ENCODE peak calls at places on chromosomes 13 and 19, in five cellular contexts. A is GM12878, X is HCT116, E is NT2/D1, M is H1. Q is an unnamed sample.

GRCh38 chr13:100552755-100553154 is 35.8 kb downstream of the GGACT start:
- DNase-seq in A (no peak), X (no peak), E (no peak), M (no peak), Q (no peak)

GRCh38 chr19:50290011-50290410 is 39.2 kb downstream of the KCNC3 start:
- DNase-seq in A (no peak), X (no peak), E (no peak), M (no peak), Q (no peak)

GRCh38 chr13:33340631-33341030 is 55.1 kb upstream of the STARD13 start:
- DNase-seq in A (no peak), X (no peak), E (no peak), M (no peak), Q (no peak)

GRCh38 chr19:47095707-47096704 is 17.6 kb downstream of the ZC3H4 start:
- DNase-seq in A (no peak), X (peak; percentile 91), E (no peak), M (no peak), Q (peak; percentile 97)

GRCh38 chr13:27636624-27637288 is 15.1 kb downstream of the POLR1D start:
- DNase-seq in A (no peak), X (no peak), E (no peak), M (no peak), Q (no peak)

GRCh38 chr19:23160766-23161165 is 43.9 kb downstream of the ZNF730 start:
- DNase-seq in A (no peak), X (no peak), E (no peak), M (no peak), Q (no peak)

GRCh38 chr19:4524808-4525562 is 6.7 kb upstream of the PLIN4 start:
- DNase-seq in A (no peak), X (peak; percentile 8), E (peak; percentile 35), M (peak; percentile 95), Q (no peak)

GRCh38 chr13:47226516-47226915 is 329.7 kb upstream of the HTR2A start:
- DNase-seq in A (no peak), X (no peak), E (no peak), M (no peak), Q (no peak)

GRCh38 chr13:68304287-68304893 is 1074.3 kb upstream of the PCDH9 start:
- DNase-seq in A (no peak), X (peak; percentile 1), E (peak; percentile 2), M (no peak), Q (peak; percentile 43)

GRCh38 chr19:28864577-28865042 is 348.3 kb downstream of the UQCRFS1 start:
- DNase-seq in A (no peak), X (no peak), E (no peak), M (no peak), Q (no peak)

GRCh38 chr13:46893221-46893620 is 3.6 kb downstream of the HTR2A start:
- DNase-seq in A (no peak), X (no peak), E (no peak), M (no peak), Q (no peak)

GRCh38 chr13:49082653-49083536 is 107.2 kb downstream of the FNDC3A start:
- DNase-seq in A (peak; percentile 48), X (no peak), E (no peak), M (no peak), Q (no peak)

GRCh38 chr19:40422428-40423226 is 3.2 kb downstream of the SERTAD1 start:
- DNase-seq in A (no peak), X (no peak), E (no peak), M (no peak), Q (no peak)

GRCh38 chr19:40762754-40763153 is 11.8 kb downstream of the SNRPA start:
- DNase-seq in A (no peak), X (no peak), E (no peak), M (no peak), Q (no peak)

GRCh38 chr13:41520699-41521630 is 63.6 kb downstream of the RGCC start:
- DNase-seq in A (no peak), X (no peak), E (peak; percentile 6), M (no peak), Q (no peak)

GRCh38 chr13:99983401-99984133 is 2.0 kb downstream of the ZIC2 start:
- DNase-seq in A (no peak), X (no peak), E (no peak), M (peak; percentile 46), Q (no peak)

GRCh38 chr19:33481863-33482262 is 39.7 kb downstream of the PEPD start:
- DNase-seq in A (no peak), X (no peak), E (no peak), M (no peak), Q (no peak)

GRCh38 chr13:100673376-100673830 is 1.2 kb downstream of the TMTC4 start:
- DNase-seq in A (no peak), X (no peak), E (no peak), M (peak; percentile 54), Q (no peak)

GRCh38 chr19:43651758-43652545 is 12.3 kb upstream of the CADM4 start:
- DNase-seq in A (no peak), X (no peak), E (no peak), M (peak; percentile 80), Q (peak; percentile 75)

GRCh38 chr19:35295792-35296462 is 4.0 kb downstream of the MAG start:
- DNase-seq in A (no peak), X (no peak), E (no peak), M (peak; percentile 66), Q (no peak)

GRCh38 chr13:21010621-21011020 is 50.8 kb downstream of the LATS2 start:
- DNase-seq in A (no peak), X (no peak), E (no peak), M (no peak), Q (peak; percentile 44)

GRCh38 chr13:52921194-52921593 is 72.8 kb upstream of the PCDH8 start:
- DNase-seq in A (peak; percentile 72), X (no peak), E (no peak), M (no peak), Q (no peak)

GRCh38 chr13:42354246-42355117 is 82.5 kb downstream of the AKAP11 start:
- DNase-seq in A (peak; percentile 53), X (no peak), E (no peak), M (no peak), Q (no peak)

GRCh38 chr13:83733293-83733692 is 149.0 kb downstream of the SLITRK1 start:
- DNase-seq in A (no peak), X (no peak), E (no peak), M (no peak), Q (no peak)

GRCh38 chr19:38478273-38478971 is 44.9 kb downstream of the RYR1 start:
- DNase-seq in A (no peak), X (peak; percentile 35), E (peak; percentile 39), M (no peak), Q (peak; percentile 36)

GRCh38 chr13:55664178-55664577 is 1476.5 kb upstream of the PRR20A start:
- DNase-seq in A (no peak), X (no peak), E (no peak), M (no peak), Q (no peak)

GRCh38 chr13:98977568-98978270 is at the start of gene DOCK9:
- DNase-seq in A (no peak), X (no peak), E (peak; percentile 9), M (peak; percentile 55), Q (no peak)
- TF ChIP-seq ZNF274 in A (no peak), X (no peak), E (no peak), M (no peak), Q (no peak)

GRCh38 chr13:45166858-45167257 is 34.0 kb downstream of the KCTD4 start:
- DNase-seq in A (no peak), X (no peak), E (no peak), M (no peak), Q (no peak)

GRCh38 chr13:45167611-45168554 is 33.0 kb downstream of the KCTD4 start:
- DNase-seq in A (no peak), X (peak; percentile 85), E (no peak), M (no peak), Q (no peak)

GRCh38 chr13:45162821-45163220 is 38.0 kb downstream of the KCTD4 start:
- DNase-seq in A (no peak), X (peak; percentile 76), E (no peak), M (no peak), Q (no peak)

GRCh38 chr13:45156565-45157361 is 36.5 kb downstream of the GTF2F2 start:
- DNase-seq in A (no peak), X (no peak), E (no peak), M (no peak), Q (no peak)

GRCh38 chr13:45162194-45162593 is 38.7 kb downstream of the KCTD4 start:
- DNase-seq in A (no peak), X (no peak), E (no peak), M (no peak), Q (no peak)
- TF ChIP-seq ZNF274 in A (no peak), X (no peak), E (no peak), M (no peak), Q (no peak)

GRCh38 chr19:9352505-9352904 is 10.3 kb upstream of the ZNF177 start:
- DNase-seq in A (no peak), X (no peak), E (no peak), M (no peak), Q (no peak)

GRCh38 chr19:9353011-9353410 is 9.8 kb upstream of the ZNF177 start:
- DNase-seq in A (no peak), X (no peak), E (no peak), M (no peak), Q (peak; percentile 66)

GRCh38 chr19:9348671-9349070 is 14.1 kb upstream of the ZNF177 start:
- DNase-seq in A (no peak), X (no peak), E (no peak), M (no peak), Q (no peak)

DNA sequence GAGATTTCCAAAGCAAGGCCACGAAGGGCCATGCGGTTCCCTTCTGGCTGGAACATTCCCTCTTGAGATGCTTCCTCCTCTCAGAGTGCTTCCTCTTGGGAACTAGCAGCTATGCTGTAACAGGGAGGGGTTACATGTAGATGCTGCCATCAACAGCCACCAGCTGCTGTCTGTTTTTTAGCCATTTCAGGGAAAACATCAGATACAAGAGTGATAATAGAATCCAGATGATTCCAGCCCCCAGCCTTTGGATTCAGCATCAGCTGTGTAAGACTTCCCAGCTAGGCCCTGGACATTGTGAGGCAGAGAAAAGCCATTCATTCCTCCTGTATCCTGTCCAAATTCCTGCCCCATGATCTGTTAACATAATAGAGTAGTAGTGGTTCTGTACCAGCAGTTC is 8.2 kb upstream of the ZNF177 start:
- DNase-seq in A (no peak), X (no peak), E (no peak), M (no peak), Q (no peak)
- TF ChIP-seq ZNF274 in A (no peak), X (no peak), E (no peak), M (no peak), Q (no peak)

GRCh38 chr13:76556632-76557031 is 329.6 kb downstream of the KCTD12 start:
- DNase-seq in A (no peak), X (no peak), E (no peak), M (no peak), Q (no peak)
- TF ChIP-seq ZNF274 in A (no peak), X (no peak), E (no peak), M (no peak), Q (no peak)

Q was measured in HepG2.